ENCODE peak calls at places on chromosomes 11 and 22, in six cellular contexts. F is GM12878, L is K562, G is SK-N-SH, J is H1, U is HepG2. N is an unnamed sample.

GRCh38 chr11:133937468-133937867 is 19.3 kb downstream of the IGSF9B start:
- DNase-seq in G (no peak), U (no peak), J (no peak), L (no peak), F (no peak), N (no peak)

GRCh38 chr11:14821031-14821430 is 71.0 kb downstream of the CYP2R1 start:
- DNase-seq in F (no peak), J (no peak), U (no peak), G (no peak), L (peak), N (no peak)

GRCh38 chr11:31902706-31903105 is 91.6 kb upstream of the PAX6 start:
- DNase-seq in G (no peak), U (no peak), L (no peak), F (no peak), J (no peak), N (no peak)

GRCh38 chr11:67367836-67368227 is 5.6 kb downstream of the CLCF1 start:
- DNase-seq in F (no peak), J (no peak), U (no peak), L (no peak), G (no peak), N (no peak)

GRCh38 chr11:37724305-37724704 is 1126.3 kb upstream of the RAG2 start:
- DNase-seq in J (no peak), F (no peak), G (no peak), L (no peak), U (no peak), N (no peak)

GRCh38 chr22:37321288-37321687 is 39.0 kb downstream of the CYTH4 start:
- DNase-seq in U (peak), F (no peak), G (no peak), L (no peak), J (no peak), N (peak)

GRCh38 chr11:112961146-112961668 is at the start of gene NCAM1:
- DNase-seq in U (peak), J (peak), L (peak), G (peak), F (no peak), N (peak)

GRCh38 chr11:46977038-46977818 is 40.7 kb downstream of the CSTPP1 start:
- DNase-seq in L (no peak), U (peak), J (peak), G (no peak), F (no peak), N (no peak)

GRCh38 chr11:15770798-15771414 is 585.4 kb downstream of the SOX6 start:
- DNase-seq in G (no peak), L (peak), J (peak), U (peak), F (no peak), N (peak)

GRCh38 chr22:24506802-24507438 is 11.8 kb downstream of the UPB1 start:
- DNase-seq in L (no peak), J (no peak), F (no peak), G (no peak), U (peak), N (no peak)

GRCh38 chr11:114346709-114347141 is 50.5 kb downstream of the NNMT start:
- DNase-seq in L (no peak), U (no peak), G (no peak), F (no peak), J (no peak), N (no peak)

GRCh38 chr22:23419931-23420330 is 160.2 kb downstream of the IGLL1 start:
- DNase-seq in G (no peak), U (no peak), J (no peak), L (no peak), F (no peak), N (no peak)

GRCh38 chr11:69355346-69355940 is 61.5 kb downstream of the MYEOV start:
- DNase-seq in G (no peak), U (no peak), F (no peak), J (no peak), L (no peak), N (no peak)

GRCh38 chr11:130213143-130213978 is 53.8 kb downstream of the ST14 start:
- DNase-seq in J (peak), F (no peak), L (peak), G (peak), U (peak), N (peak)

GRCh38 chr11:10925149-10925926 is 67.5 kb upstream of the ZBED5 start:
- DNase-seq in G (no peak), L (no peak), U (no peak), J (no peak), F (no peak), N (no peak)

GRCh38 chr11:2447951-2448650 is 3.3 kb downstream of the KCNQ1 start:
- DNase-seq in U (no peak), G (peak), L (no peak), J (no peak), F (no peak), N (no peak)

GRCh38 chr11:114059278-114059983 is at the start of gene ZBTB16:
- DNase-seq in L (peak), U (no peak), G (peak), J (peak), F (no peak), N (peak)

GRCh38 chr11:75245356-75246005 is 4.9 kb downstream of the TPBGL start:
- DNase-seq in G (peak), U (peak), L (no peak), J (no peak), F (no peak), N (no peak)

GRCh38 chr11:1090600-1091331 is 16.1 kb downstream of the MUC2 start:
- DNase-seq in G (no peak), F (no peak), U (no peak), L (no peak), J (no peak), N (no peak)
- TF ChIP-seq JUND in G (no peak), F (no peak), U (no peak), L (no peak), J (no peak), N (no peak)

GRCh38 chr11:70493089-70493474 is 94.8 kb downstream of the CTTN start:
- DNase-seq in G (no peak), U (no peak), L (no peak), J (no peak), F (no peak), N (no peak)
- TF ChIP-seq JUND in G (no peak), U (no peak), L (no peak), J (no peak), F (no peak), N (no peak)

GRCh38 chr11:78239781-78240180 is 51.1 kb downstream of the USP35 start:
- DNase-seq in G (no peak), L (no peak), J (no peak), F (no peak), U (no peak), N (no peak)

GRCh38 chr11:78241475-78241874 is 52.8 kb downstream of the USP35 start:
- DNase-seq in U (no peak), L (no peak), F (no peak), J (no peak), G (no peak), N (no peak)

GRCh38 chr11:78244546-78245315 is 56.0 kb downstream of the USP35 start:
- DNase-seq in G (peak), J (no peak), L (no peak), F (no peak), U (no peak), N (no peak)

GRCh38 chr11:78248191-78248590 is 59.5 kb downstream of the USP35 start:
- DNase-seq in G (no peak), L (no peak), F (no peak), U (no peak), J (no peak), N (no peak)

DNA sequence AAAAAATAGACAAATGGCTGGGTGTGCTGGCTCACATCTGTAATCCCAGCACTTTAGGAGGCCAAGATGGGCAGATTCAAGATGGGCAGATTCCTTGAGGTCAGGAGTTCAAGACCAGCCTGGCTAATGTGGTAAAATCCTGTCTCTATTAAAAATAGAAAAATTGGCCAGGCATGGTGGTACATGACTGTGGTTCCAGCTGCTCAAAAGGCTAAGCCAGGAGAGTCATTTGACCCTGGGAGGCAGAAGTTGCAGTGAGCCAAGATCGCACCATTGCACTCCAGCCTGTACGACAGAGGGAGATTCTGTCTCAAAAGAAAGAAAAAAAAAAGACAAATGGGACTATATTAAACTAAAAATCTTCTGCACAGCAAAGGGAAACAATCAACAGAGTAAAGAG is 55.4 kb downstream of the USP35 start:
- DNase-seq in G (no peak), J (no peak), U (no peak), L (no peak), F (no peak), N (no peak)
- TF ChIP-seq JUND in G (peak), J (no peak), U (no peak), L (no peak), F (no peak), N (no peak)

GRCh38 chr11:120061036-120061760 is 76.7 kb downstream of the TRIM29 start:
- DNase-seq in F (no peak), J (no peak), G (no peak), L (no peak), U (no peak), N (no peak)
- TF ChIP-seq JUND in F (no peak), J (no peak), G (no peak), L (no peak), U (no peak), N (no peak)

GRCh38 chr11:12705874-12706273 is 31.7 kb downstream of the TEAD1 start:
- DNase-seq in F (no peak), U (no peak), L (no peak), J (no peak), G (no peak), N (no peak)

GRCh38 chr11:12707500-12707880 is 33.3 kb downstream of the TEAD1 start:
- DNase-seq in G (no peak), U (no peak), L (no peak), J (no peak), F (no peak), N (no peak)

GRCh38 chr11:12704049-12704448 is 29.8 kb downstream of the TEAD1 start:
- DNase-seq in U (no peak), G (no peak), J (no peak), F (no peak), L (no peak), N (peak)

GRCh38 chr11:12702999-12703453 is 28.8 kb downstream of the TEAD1 start:
- DNase-seq in L (no peak), F (no peak), G (no peak), J (no peak), U (no peak), N (no peak)

GRCh38 chr11:12706531-12707499 is 32.6 kb downstream of the TEAD1 start:
- DNase-seq in J (no peak), F (no peak), U (peak), G (no peak), L (peak), N (peak)
- TF ChIP-seq JUND in J (no peak), F (no peak), U (no peak), G (no peak), L (peak), N (no peak)

DNA sequence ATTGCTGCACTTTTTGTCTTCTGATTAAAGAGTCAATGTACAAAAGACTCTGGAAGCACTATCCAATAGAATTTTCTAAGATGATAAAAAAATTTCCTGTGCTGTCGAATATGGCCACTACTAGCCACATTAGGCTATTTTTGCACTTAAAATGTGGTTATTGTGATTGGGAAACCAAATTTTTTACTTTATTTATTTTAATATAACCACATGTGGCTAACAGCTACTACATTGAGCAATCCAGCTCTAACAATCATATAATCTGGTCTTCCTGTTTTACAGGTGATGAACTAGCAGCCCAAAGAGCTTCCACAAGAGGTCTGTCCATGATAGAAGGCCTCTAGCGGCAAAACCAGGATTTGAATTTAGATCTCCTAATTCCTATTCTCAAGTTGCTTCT is 363.3 kb upstream of the PITPNB start:
- DNase-seq in F (no peak), G (no peak), L (no peak), J (no peak), U (no peak), N (no peak)
- TF ChIP-seq JUND in F (no peak), G (no peak), L (no peak), J (no peak), U (no peak), N (no peak)

GRCh38 chr22:41521166-41521565 is 23.1 kb downstream of the POLR3H start:
- DNase-seq in G (no peak), F (no peak), L (no peak), J (no peak), U (no peak), N (no peak)

GRCh38 chr22:41518048-41518347 is 26.3 kb downstream of the POLR3H start:
- DNase-seq in L (no peak), G (no peak), J (no peak), F (no peak), U (no peak), N (no peak)

GRCh38 chr22:41513391-41513790 is 30.9 kb downstream of the POLR3H start:
- DNase-seq in J (no peak), G (no peak), U (no peak), F (no peak), L (no peak), N (no peak)

GRCh38 chr22:41516462-41516861 is 27.8 kb downstream of the POLR3H start:
- DNase-seq in L (no peak), G (no peak), U (no peak), J (no peak), F (no peak), N (no peak)

GRCh38 chr22:41517172-41518047 is 26.9 kb downstream of the POLR3H start:
- DNase-seq in J (no peak), U (peak), L (peak), F (no peak), G (peak), N (peak)
- TF ChIP-seq JUND in J (no peak), U (no peak), L (no peak), F (no peak), G (no peak), N (no peak)

DNA sequence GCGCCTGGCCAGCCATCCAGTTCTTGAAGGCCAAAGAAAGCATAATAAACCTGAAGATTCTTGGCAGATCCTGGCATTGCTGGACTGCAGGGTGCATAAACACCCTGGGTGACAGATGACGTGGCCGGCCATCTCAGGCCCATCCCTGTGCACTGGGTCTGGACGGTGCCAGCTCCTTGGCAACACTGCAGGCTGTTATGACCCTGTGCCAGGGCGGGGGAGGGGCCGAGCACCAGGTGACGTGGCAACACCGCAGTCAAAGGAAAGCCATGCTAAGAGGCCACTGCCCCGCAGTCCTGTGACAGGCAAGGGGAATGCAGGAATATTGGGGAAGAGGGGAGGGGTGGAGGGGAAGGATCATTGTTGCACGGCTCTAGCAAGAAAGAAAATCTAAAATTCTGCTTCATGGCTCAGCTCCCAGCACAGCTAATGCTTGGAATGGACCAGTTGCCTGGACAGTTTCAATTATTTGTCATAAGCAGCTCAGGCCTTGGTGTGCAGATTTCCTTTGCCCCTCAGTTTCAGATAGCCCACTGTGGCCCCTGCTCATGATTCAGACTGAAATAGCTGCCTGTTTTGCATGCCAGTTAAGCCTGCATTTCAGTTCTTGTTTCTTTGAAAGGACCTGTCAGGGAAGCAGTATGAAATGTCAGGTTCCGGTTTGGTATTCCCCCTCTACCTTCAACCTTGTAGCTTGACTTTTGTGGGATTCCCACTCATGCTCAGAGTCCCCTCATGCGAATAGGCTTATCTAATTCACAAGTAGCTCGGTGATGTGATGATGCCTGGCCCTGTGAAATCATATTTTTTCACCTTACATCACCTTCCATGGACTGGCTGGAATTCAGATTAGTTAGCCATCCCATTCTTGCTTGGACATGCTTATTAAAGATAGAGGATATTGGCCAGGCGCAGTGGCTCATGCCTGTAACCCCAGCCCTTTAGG is 29.7 kb upstream of the DDX6 start:
- DNase-seq in G (peak), U (no peak), F (peak), J (no peak), L (no peak), N (peak)
- TF ChIP-seq JUND in G (no peak), U (no peak), F (peak), J (no peak), L (no peak), N (no peak)